ENCODE peak calls at places on chromosomes 1 and 21, in seven cellular contexts. I is PC-9; G is OCI-LY7; D is neuronal stem cell; K is CD8-positive, alpha-beta T cell; M is PC-3; R is left ventricle myocardium inferior. Y is an unnamed sample.

GRCh38 chr1:8910914-8911313 is 32.4 kb upstream of the ENO1 start:
- DNase-seq in I (no peak), G (no peak), D (no peak), K (no peak), M (no peak), R (no peak), Y (no peak)

GRCh38 chr1:7536891-7537591 is 234.1 kb upstream of the VAMP3 start:
- DNase-seq in I (no peak), G (no peak), D (no peak), K (no peak), M (no peak), R (peak; percentile 11), Y (no peak)

GRCh38 chr1:180501865-180502360 is 464 bp downstream of the ACBD6 start:
- DNase-seq in I (no peak), G (peak; percentile 63), D (no peak), K (no peak), M (no peak), R (no peak), Y (no peak)

GRCh38 chr1:22717038-22717758 is 6.6 kb downstream of the EPHB2 start:
- DNase-seq in I (peak; percentile 46), G (no peak), D (no peak), K (no peak), M (peak; percentile 6), R (no peak), Y (no peak)

GRCh38 chr21:39318091-39318959 is 4.9 kb upstream of the BRWD1 start:
- DNase-seq in I (no peak), G (peak; percentile 51), D (no peak), K (no peak), M (no peak), R (no peak), Y (no peak)

GRCh38 chr21:42063578-42064521 is 7.3 kb upstream of the UMODL1 start:
- DNase-seq in I (peak; percentile 63), G (peak; percentile 92), D (no peak), K (peak; percentile 84), M (peak; percentile 56), R (no peak), Y (no peak)

GRCh38 chr1:41919131-41919530 is 409 bp upstream of the HIVEP3 start:
- DNase-seq in I (no peak), G (no peak), D (no peak), K (no peak), M (no peak), R (no peak), Y (no peak)

GRCh38 chr1:76868154-76868882 is 1.0 kb downstream of the ST6GALNAC5 start:
- DNase-seq in I (no peak), G (no peak), D (peak; percentile 58), K (no peak), M (peak; percentile 13), R (no peak), Y (no peak)

GRCh38 chr21:45260191-45260795 is 27.4 kb downstream of the POFUT2 start:
- DNase-seq in I (no peak), G (no peak), D (no peak), K (peak; percentile 29), M (no peak), R (no peak), Y (no peak)

GRCh38 chr1:110584045-110584444 is 22.1 kb downstream of the KCNA2 start:
- DNase-seq in I (no peak), G (no peak), D (no peak), K (peak; percentile 11), M (no peak), R (no peak), Y (no peak)

GRCh38 chr1:43199093-43199726 is 27.1 kb downstream of the CFAP57 start:
- DNase-seq in I (no peak), G (no peak), D (no peak), K (no peak), M (no peak), R (no peak), Y (no peak)

GRCh38 chr1:4422496-4423289 is 231.7 kb upstream of the AJAP1 start:
- DNase-seq in I (no peak), G (peak; percentile 63), D (no peak), K (no peak), M (no peak), R (no peak), Y (no peak)

GRCh38 chr1:44501022-44501910 is 96.2 kb downstream of the RNF220 start:
- DNase-seq in I (no peak), G (no peak), D (peak; percentile 71), K (no peak), M (no peak), R (no peak), Y (peak; percentile 78)

GRCh38 chr21:28928578-28929124 is 64.0 kb downstream of the LTN1 start:
- DNase-seq in I (no peak), G (no peak), D (no peak), K (no peak), M (no peak), R (no peak), Y (no peak)

GRCh38 chr1:187714501-187714900 is 885.8 kb downstream of the PLA2G4A start:
- DNase-seq in I (no peak), G (no peak), D (no peak), K (no peak), M (no peak), R (no peak), Y (no peak)

GRCh38 chr21:33403786-33404571 is 766 bp downstream of the IFNGR2 start:
- DNase-seq in I (peak; percentile 22), G (peak; percentile 72), D (peak; percentile 35), K (peak; percentile 68), M (peak; percentile 41), R (peak; percentile 64), Y (no peak)

GRCh38 chr21:44974676-44975075 is 34.8 kb downstream of the SLX9 start:
- DNase-seq in I (no peak), G (no peak), D (no peak), K (no peak), M (no peak), R (no peak), Y (no peak)

GRCh38 chr21:34362136-34362444 is 1.7 kb upstream of the KCNE2 start:
- DNase-seq in I (no peak), G (no peak), D (no peak), K (no peak), M (no peak), R (no peak), Y (no peak)

GRCh38 chr1:200670215-200671118 is 760 bp upstream of the DDX59 start:
- DNase-seq in I (no peak), G (peak; percentile 58), D (no peak), K (no peak), M (no peak), R (no peak), Y (peak; percentile 63)

GRCh38 chr1:91397605-91398004 is 7.0 kb downstream of the HFM1 start:
- DNase-seq in I (no peak), G (no peak), D (no peak), K (no peak), M (no peak), R (no peak), Y (no peak)

GRCh38 chr1:237857455-237857854 is 33.3 kb downstream of the ZP4 start:
- DNase-seq in I (no peak), G (no peak), D (no peak), K (no peak), M (no peak), R (no peak), Y (no peak)

GRCh38 chr1:201259476-201260235 is 23.6 kb upstream of the PKP1 start:
- DNase-seq in I (peak; percentile 65), G (no peak), D (no peak), K (no peak), M (no peak), R (no peak), Y (no peak)

GRCh38 chr1:53148123-53148522 is 5.7 kb upstream of the SLC1A7 start:
- DNase-seq in I (no peak), G (no peak), D (no peak), K (no peak), M (peak; percentile 86), R (no peak), Y (no peak)

GRCh38 chr1:50419192-50419906 is 3.9 kb downstream of the DMRTA2 start:
- DNase-seq in I (no peak), G (no peak), D (peak; percentile 46), K (no peak), M (no peak), R (no peak), Y (no peak)

GRCh38 chr1:92990828-92991227 is 29.6 kb upstream of the DIPK1A start:
- DNase-seq in I (no peak), G (peak; percentile 58), D (no peak), K (no peak), M (no peak), R (no peak), Y (no peak)

GRCh38 chr1:85202864-85203255 is 2.0 kb upstream of the SYDE2 start:
- DNase-seq in I (no peak), G (no peak), D (no peak), K (no peak), M (no peak), R (no peak), Y (no peak)

GRCh38 chr1:92691937-92692336 is 93.0 kb downstream of the EVI5 start:
- DNase-seq in I (no peak), G (no peak), D (no peak), K (no peak), M (no peak), R (no peak), Y (no peak)

GRCh38 chr1:153635872-153636271 is 2.0 kb downstream of the CHTOP start:
- DNase-seq in I (no peak), G (peak; percentile 34), D (no peak), K (no peak), M (no peak), R (no peak), Y (no peak)
- H3K27ac ChIP-seq in I (no peak overlapping the region), G (peak overlapping the region; percentile 97), D (no peak overlapping the region), K (no peak overlapping the region), M (peak overlapping the region; percentile 1), R (peak overlapping the region; percentile 100), Y (no peak overlapping the region)

GRCh38 chr1:246629976-246630375 is 63.7 kb downstream of the CNST start:
- DNase-seq in I (no peak), G (no peak), D (no peak), K (no peak), M (no peak), R (no peak), Y (no peak)
- H3K27ac ChIP-seq in I (no peak overlapping the region), G (no peak overlapping the region), D (no peak overlapping the region), K (no peak overlapping the region), M (no peak overlapping the region), R (no peak overlapping the region), Y (no peak overlapping the region)

DNA sequence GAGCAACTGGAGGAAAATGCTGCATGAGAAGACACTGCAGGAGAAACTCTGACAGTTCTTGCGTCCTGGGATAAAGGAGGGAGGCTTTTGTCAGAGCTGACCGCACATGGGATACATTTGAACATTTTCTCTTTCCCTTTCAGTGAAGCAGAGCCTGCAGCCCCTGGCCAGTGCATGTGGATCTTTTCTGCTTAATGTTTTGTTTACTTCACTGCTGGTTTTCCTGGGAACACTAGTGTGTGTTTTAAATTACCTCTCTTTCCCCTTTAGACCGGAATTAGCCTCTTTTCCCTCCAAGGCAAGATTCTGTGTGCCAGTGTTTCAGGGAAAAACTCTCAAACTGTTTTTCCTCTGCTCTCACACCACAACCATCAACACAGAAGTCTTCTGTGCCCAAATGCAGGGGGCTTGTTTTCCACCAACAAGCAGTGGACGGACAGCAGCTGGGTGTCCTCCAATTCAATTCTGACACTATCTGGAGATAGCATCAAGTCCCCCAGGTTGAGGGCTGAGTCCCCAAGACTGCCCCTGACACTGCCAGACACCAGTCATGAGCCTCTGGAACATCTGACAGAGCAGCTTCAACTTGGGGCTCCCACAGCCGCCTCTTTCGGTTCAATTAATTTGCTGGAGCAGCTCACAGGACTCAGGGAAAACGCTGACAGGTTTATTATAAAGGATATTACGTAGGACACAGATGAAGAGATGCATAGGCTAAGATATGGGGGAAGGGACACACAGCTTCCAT is 136.2 kb downstream of the RHOU start:
- DNase-seq in I (no peak), G (no peak), D (no peak), K (no peak), M (no peak), R (no peak), Y (no peak)
- H3K27ac ChIP-seq in I (no peak overlapping the region), G (no peak overlapping the region), D (no peak overlapping the region), K (no peak overlapping the region), M (no peak overlapping the region), R (no peak overlapping the region), Y (peak overlapping the region; percentile 56)

GRCh38 chr1:156639601-156640101 is 2.3 kb upstream of the BCAN start:
- DNase-seq in I (peak; percentile 90), G (no peak), D (no peak), K (no peak), M (peak; percentile 93), R (no peak), Y (no peak)
- H3K27ac ChIP-seq in I (peak overlapping the region; percentile 7), G (no peak overlapping the region), D (no peak overlapping the region), K (no peak overlapping the region), M (no peak overlapping the region), R (no peak overlapping the region), Y (no peak overlapping the region)

Y was measured in substantia nigra.